ENCODE peak calls at places on chromosomes 7 and 10, in eight cellular contexts. I, Z, N, L, B, X, M and H are unnamed samples.

GRCh38 chr10:78626471-78626870 is 442.3 kb upstream of the ZMIZ1 start:
- DNase-seq in I (peak; percentile 64), Z (no peak), N (no peak), L (no peak), B (no peak), X (no peak), M (no peak), H (no peak)

GRCh38 chr10:80598084-80598798 is 60.5 kb downstream of the SH2D4B start:
- DNase-seq in I (no peak), Z (no peak), N (no peak), L (no peak), B (no peak), X (no peak), M (no peak), H (no peak)

GRCh38 chr10:115856580-115856979 is 416.4 kb downstream of the GFRA1 start:
- DNase-seq in I (no peak), Z (no peak), N (no peak), L (peak; percentile 32), B (no peak), X (peak; percentile 16), M (no peak), H (no peak)

GRCh38 chr10:30984563-30985328 is 46.9 kb downstream of the ZNF438 start:
- DNase-seq in I (no peak), Z (no peak), N (no peak), L (no peak), B (no peak), X (no peak), M (no peak), H (no peak)

GRCh38 chr7:234712-235553 is 42.6 kb downstream of the FAM20C start:
- DNase-seq in I (no peak), Z (no peak), N (no peak), L (no peak), B (peak; percentile 81), X (peak; percentile 29), M (peak; percentile 88), H (peak; percentile 71)

GRCh38 chr10:13659887-13660544 is 73.3 kb downstream of the PRPF18 start:
- DNase-seq in I (peak; percentile 84), Z (peak; percentile 55), N (peak; percentile 44), L (no peak), B (peak; percentile 83), X (peak; percentile 65), M (no peak), H (peak; percentile 73)

GRCh38 chr7:50332241-50333176 is 28.0 kb downstream of the IKZF1 start:
- DNase-seq in I (peak; percentile 39), Z (no peak), N (peak; percentile 45), L (no peak), B (no peak), X (no peak), M (no peak), H (no peak)

GRCh38 chr7:111931016-111931517 is 275.1 kb downstream of the DOCK4 start:
- DNase-seq in I (peak; percentile 52), Z (no peak), N (no peak), L (peak; percentile 38), B (no peak), X (peak; percentile 91), M (no peak), H (no peak)

GRCh38 chr10:117345143-117345542 is 30.1 kb downstream of the PDZD8 start:
- DNase-seq in I (peak; percentile 85), Z (no peak), N (no peak), L (peak; percentile 58), B (no peak), X (no peak), M (no peak), H (no peak)

GRCh38 chr10:105742184-105742583 is 1101.1 kb downstream of the SORCS3 start:
- DNase-seq in I (no peak), Z (no peak), N (no peak), L (no peak), B (no peak), X (no peak), M (no peak), H (no peak)

GRCh38 chr7:74441801-74442200 is 11.9 kb upstream of the GTF2IRD1 start:
- DNase-seq in I (no peak), Z (no peak), N (no peak), L (no peak), B (no peak), X (no peak), M (no peak), H (no peak)

GRCh38 chr10:15791816-15792524 is 68.3 kb downstream of the MINDY3 start:
- DNase-seq in I (no peak), Z (no peak), N (peak; percentile 32), L (no peak), B (no peak), X (no peak), M (no peak), H (no peak)

GRCh38 chr10:113732966-113733365 is 18.5 kb upstream of the PLEKHS1 start:
- DNase-seq in I (no peak), Z (no peak), N (no peak), L (no peak), B (no peak), X (no peak), M (no peak), H (no peak)

GRCh38 chr10:70851597-70852475 is 36.1 kb downstream of the SGPL1 start:
- DNase-seq in I (no peak), Z (no peak), N (no peak), L (no peak), B (no peak), X (no peak), M (no peak), H (no peak)

GRCh38 chr7:64893401-64893800 is 9.7 kb upstream of the ZNF273 start:
- DNase-seq in I (peak; percentile 25), Z (no peak), N (no peak), L (no peak), B (no peak), X (no peak), M (no peak), H (no peak)

GRCh38 chr10:6813876-6814275 is 233.8 kb upstream of the PRKCQ start:
- DNase-seq in I (no peak), Z (no peak), N (no peak), L (no peak), B (no peak), X (no peak), M (no peak), H (no peak)

GRCh38 chr10:191703-192518 is 56.7 kb downstream of the ZMYND11 start:
- DNase-seq in I (no peak), Z (no peak), N (no peak), L (no peak), B (no peak), X (no peak), M (no peak), H (no peak)

GRCh38 chr10:73174148-73174925 is 6.4 kb downstream of the FAM149B1 start:
- DNase-seq in I (no peak), Z (no peak), N (no peak), L (no peak), B (no peak), X (no peak), M (no peak), H (no peak)

GRCh38 chr7:28483868-28484267 is 71.5 kb downstream of the CREB5 start:
- DNase-seq in I (no peak), Z (no peak), N (no peak), L (no peak), B (no peak), X (peak; percentile 74), M (no peak), H (no peak)

GRCh38 chr10:118957141-118957825 is 72.2 kb upstream of the NANOS1 start:
- DNase-seq in I (peak; percentile 42), Z (no peak), N (no peak), L (peak; percentile 20), B (no peak), X (no peak), M (no peak), H (no peak)

GRCh38 chr10:118956253-118957140 is 73.0 kb upstream of the NANOS1 start:
- DNase-seq in I (peak; percentile 49), Z (no peak), N (no peak), L (peak; percentile 15), B (peak; percentile 67), X (no peak), M (no peak), H (no peak)

GRCh38 chr10:118958559-118958958 is 71.0 kb upstream of the NANOS1 start:
- DNase-seq in I (no peak), Z (no peak), N (no peak), L (no peak), B (no peak), X (no peak), M (no peak), H (no peak)

GRCh38 chr10:118958984-118959916 is 70.3 kb upstream of the NANOS1 start:
- DNase-seq in I (peak; percentile 49), Z (no peak), N (no peak), L (peak; percentile 25), B (peak; percentile 84), X (peak; percentile 57), M (no peak), H (peak; percentile 71)

GRCh38 chr10:118957966-118958365 is 71.5 kb upstream of the NANOS1 start:
- DNase-seq in I (no peak), Z (no peak), N (no peak), L (peak; percentile 19), B (peak; percentile 36), X (no peak), M (no peak), H (no peak)
- H3K4me1 ChIP-seq in I (peaks cover 4% of the 10 kb centered on the region), Z (no peaks in the 10 kb centered on the region), N (no peaks in the 10 kb centered on the region), L (no peaks in the 10 kb centered on the region), B (peaks cover 29% of the 10 kb centered on the region), X (peaks cover 33% of the 10 kb centered on the region), M (no peaks in the 10 kb centered on the region), H (no peaks in the 10 kb centered on the region)

GRCh38 chr7:27151945-27152815 is at the start of gene HOXA3:
- DNase-seq in I (peak; percentile 61), Z (no peak), N (no peak), L (no peak), B (peak; percentile 83), X (peak; percentile 51), M (peak; percentile 47), H (peak; percentile 38)
- H3K27me3 ChIP-seq in I (peaks cover 100% of the 10 kb centered on the region), Z (peaks cover 86% of the 10 kb centered on the region), N (peaks cover 100% of the 10 kb centered on the region), L (peaks cover 97% of the 10 kb centered on the region), B (no peaks in the 10 kb centered on the region), X (no peaks in the 10 kb centered on the region), M (peaks cover 32% of the 10 kb centered on the region), H (peaks cover 100% of the 10 kb centered on the region)

GRCh38 chr7:118368958-118369357 is 144.5 kb downstream of the ANKRD7 start:
- DNase-seq in I (no peak), Z (no peak), N (no peak), L (no peak), B (no peak), X (no peak), M (no peak), H (no peak)

GRCh38 chr7:118369987-118370386 is 145.5 kb downstream of the ANKRD7 start:
- DNase-seq in I (no peak), Z (no peak), N (no peak), L (no peak), B (no peak), X (no peak), M (no peak), H (no peak)

GRCh38 chr7:118372530-118372929 is 148.0 kb downstream of the ANKRD7 start:
- DNase-seq in I (no peak), Z (no peak), N (no peak), L (no peak), B (no peak), X (no peak), M (no peak), H (no peak)
- H3K4me1 ChIP-seq in I (no peaks in the 10 kb centered on the region), Z (no peaks in the 10 kb centered on the region), N (no peaks in the 10 kb centered on the region), L (no peaks in the 10 kb centered on the region), B (no peaks in the 10 kb centered on the region), X (no peaks in the 10 kb centered on the region), M (no peaks in the 10 kb centered on the region), H (no peaks in the 10 kb centered on the region)

DNA sequence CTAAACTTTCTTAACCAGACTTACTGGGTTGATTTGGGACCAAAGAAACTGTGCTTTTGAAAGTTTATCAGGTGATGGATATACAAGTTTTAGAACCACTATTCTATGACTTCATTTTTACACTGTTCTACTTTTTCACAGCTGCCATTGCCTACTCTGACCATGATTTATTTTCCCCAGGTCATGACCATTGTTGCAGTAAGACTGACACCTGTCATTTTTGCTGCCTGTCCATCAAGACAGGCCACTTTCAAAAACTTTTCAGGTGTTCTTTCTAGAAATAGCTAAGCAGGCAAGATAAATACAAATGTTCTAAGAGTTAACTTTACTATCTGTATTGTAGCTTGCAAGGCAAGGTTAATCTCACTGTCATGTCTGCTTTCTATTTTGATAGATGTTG is 147.9 kb upstream of the SEMA3C start:
- DNase-seq in I (no peak), Z (no peak), N (no peak), L (no peak), B (no peak), X (no peak), M (no peak), H (no peak)
- H3K27me3 ChIP-seq in I (no peaks in the 10 kb centered on the region), Z (no peaks in the 10 kb centered on the region), N (no peaks in the 10 kb centered on the region), L (no peaks in the 10 kb centered on the region), B (no peaks in the 10 kb centered on the region), X (no peaks in the 10 kb centered on the region), M (no peaks in the 10 kb centered on the region), H (no peaks in the 10 kb centered on the region)